ENCODE peak calls at places on chromosomes 3 and 15, in five cellular contexts. M is H1, H is HepG2, B is K562, E is GM12878. A is an unnamed sample.

GRCh38 chr15:69234676-69235075 is 64.0 kb upstream of the PAQR5 start:
- DNase-seq in M (no peak), H (no peak), B (no peak), E (no peak), A (no peak)

GRCh38 chr3:50226888-50227389 is 9.1 kb upstream of the GNAI2 start:
- DNase-seq in M (no peak), H (no peak), B (no peak), E (no peak), A (peak)

GRCh38 chr3:9623148-9623547 is 26.2 kb upstream of the MTMR14 start:
- DNase-seq in M (no peak), H (no peak), B (no peak), E (no peak), A (no peak)

GRCh38 chr15:45126535-45127158 is 3.0 kb downstream of the DUOXA1 start:
- DNase-seq in M (no peak), H (peak), B (peak), E (no peak), A (peak)

GRCh38 chr3:126146525-126147146 is 33.8 kb downstream of the ALDH1L1 start:
- DNase-seq in M (no peak), H (no peak), B (no peak), E (no peak), A (no peak)

GRCh38 chr3:186283096-186283495 is 78.9 kb downstream of the DGKG start:
- DNase-seq in M (no peak), H (no peak), B (no peak), E (no peak), A (no peak)

GRCh38 chr3:62833538-62833937 is 41.7 kb downstream of the CADPS start:
- DNase-seq in M (no peak), H (peak), B (peak), E (no peak), A (no peak)

GRCh38 chr3:72891053-72891855 is 3.4 kb downstream of the GXYLT2 start:
- DNase-seq in M (no peak), H (peak), B (peak), E (no peak), A (no peak)

GRCh38 chr3:155233213-155233612 is 60.3 kb downstream of the STRIT1 start:
- DNase-seq in M (no peak), H (no peak), B (no peak), E (no peak), A (no peak)

GRCh38 chr3:52007291-52007690 is 11.6 kb upstream of the RPL29 start:
- DNase-seq in M (no peak), H (no peak), B (no peak), E (no peak), A (no peak)

GRCh38 chr3:56233742-56234141 is 234.5 kb downstream of the ERC2 start:
- DNase-seq in M (no peak), H (no peak), B (no peak), E (no peak), A (no peak)

GRCh38 chr3:56238299-56238698 is 230.0 kb downstream of the ERC2 start:
- DNase-seq in M (no peak), H (no peak), B (no peak), E (no peak), A (no peak)
- TF ChIP-seq ZNF274 in M (no peak), H (no peak), B (no peak), E (no peak), A (no peak)

GRCh38 chr3:12898290-12898979 is 57.1 kb upstream of the RPL32 start:
- DNase-seq in M (no peak), H (no peak), B (no peak), E (no peak), A (no peak)
- H3K4me2 ChIP-seq in M (no peak), H (no peak), B (no peak), E (no peak), A (no peak)

GRCh38 chr3:172282850-172283249 is 165.4 kb downstream of the GHSR start:
- DNase-seq in M (no peak), H (no peak), B (no peak), E (no peak), A (no peak)

GRCh38 chr3:172281884-172282283 is 166.4 kb downstream of the GHSR start:
- DNase-seq in M (no peak), H (no peak), B (no peak), E (no peak), A (no peak)

GRCh38 chr3:172279974-172280373 is 168.3 kb downstream of the GHSR start:
- DNase-seq in M (no peak), H (no peak), B (no peak), E (no peak), A (no peak)

GRCh38 chr3:172279191-172279640 is 169.0 kb downstream of the GHSR start:
- DNase-seq in M (no peak), H (no peak), B (no peak), E (no peak), A (no peak)

GRCh38 chr3:172280406-172281051 is 167.7 kb downstream of the GHSR start:
- DNase-seq in M (no peak), H (no peak), B (no peak), E (no peak), A (no peak)
- TF ChIP-seq ZNF274 in M (no peak), H (no peak), B (no peak), E (no peak), A (no peak)

DNA sequence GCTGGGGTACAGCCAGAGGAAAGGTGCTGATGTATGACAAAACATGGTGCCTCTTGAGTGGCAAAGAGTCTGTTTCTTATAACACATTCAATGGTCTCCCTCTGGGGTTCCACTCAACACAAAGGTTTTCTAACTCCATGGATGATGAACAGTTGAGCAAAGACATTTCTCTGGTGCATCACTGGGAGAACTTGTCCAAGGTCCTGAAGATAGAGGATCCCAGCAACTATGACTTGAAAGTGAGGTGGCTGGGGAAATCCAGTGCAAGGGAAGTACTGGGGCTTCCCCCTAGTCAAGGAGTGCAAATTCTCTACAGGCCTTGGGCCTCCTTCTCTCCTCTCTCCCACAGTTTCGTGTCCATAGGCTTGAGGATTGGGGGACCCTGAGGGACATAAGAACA is 431.1 kb downstream of the WDR72 start:
- DNase-seq in M (no peak), H (no peak), B (no peak), E (no peak), A (no peak)
- H3K4me2 ChIP-seq in M (no peak), H (no peak), B (no peak), E (no peak), A (no peak)

DNA sequence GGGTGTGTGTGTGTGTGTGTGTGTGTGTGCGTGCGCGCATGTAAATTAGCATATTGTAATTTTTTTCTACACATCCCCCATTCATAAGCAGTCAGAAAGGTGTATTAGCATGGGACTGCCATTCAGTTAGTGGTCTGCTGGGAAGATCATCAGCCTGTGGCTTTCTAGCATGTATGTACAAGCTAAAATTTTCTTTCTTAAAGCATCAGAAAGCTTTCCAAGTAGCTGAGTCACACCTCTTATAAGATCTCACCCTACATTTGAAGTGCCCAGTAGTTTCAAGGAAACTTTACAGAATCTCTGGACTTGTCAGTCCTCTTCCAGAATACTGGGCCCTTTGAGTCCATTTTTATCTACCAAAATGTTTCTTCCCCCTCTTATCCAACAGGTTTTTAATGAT is 411.4 kb upstream of the TPRG1 start:
- DNase-seq in M (no peak), H (no peak), B (no peak), E (no peak), A (no peak)
- TF ChIP-seq ZNF274 in M (no peak), H (no peak), B (no peak), E (no peak), A (no peak)

GRCh38 chr3:12797124-12797891 is 828 bp downstream of the CAND2 start:
- DNase-seq in M (no peak), H (no peak), B (no peak), E (no peak), A (no peak)

GRCh38 chr3:12797892-12798558 is 1.5 kb downstream of the CAND2 start:
- DNase-seq in M (no peak), H (no peak), B (no peak), E (no peak), A (no peak)

GRCh38 chr3:12793701-12794100 is 2.8 kb upstream of the CAND2 start:
- DNase-seq in M (no peak), H (no peak), B (no peak), E (no peak), A (no peak)

GRCh38 chr3:12798559-12799179 is 2.2 kb downstream of the CAND2 start:
- DNase-seq in M (no peak), H (no peak), B (no peak), E (no peak), A (no peak)

GRCh38 chr3:12796171-12797123 is at the start of gene CAND2:
- DNase-seq in M (no peak), H (no peak), B (peak), E (no peak), A (no peak)
- H3K4me2 ChIP-seq in M (peak), H (no peak), B (peak), E (peak), A (no peak)